ENCODE peak calls at places on chromosomes 5 and 9, in eight cellular contexts. T is T-cell; I is Peyer's patch; V is DMS153; H is HuH-7; L is stimulated activated CD4-positive, alpha-beta T cell treated with anti-CD3 and anti-CD28 coated beads, Interleukin-12 subunit alpha, Interleukin-12 subunit beta, amount 100 ng/mL, for 48 hours; Q is body of pancreas; W is dermis blood vessel endothelial cell. F is an unnamed sample.

GRCh38 chr9:93178851-93179786 is 4.8 kb upstream of the WNK2 start:
- DNase-seq in T (no peak), I (no peak), V (no peak), H (no peak), L (no peak), Q (no peak), W (no peak), F (no peak)

GRCh38 chr5:158313739-158314464 is 455.0 kb upstream of the CLINT1 start:
- DNase-seq in T (no peak), I (no peak), V (no peak), H (no peak), L (no peak), Q (no peak), W (no peak), F (no peak)

GRCh38 chr5:40679071-40679997 is at the start of gene PTGER4:
- DNase-seq in T (peak), I (peak), V (peak), H (peak), L (peak), Q (peak), W (peak), F (peak)

GRCh38 chr5:144951001-144951400 is 780.3 kb downstream of the KCTD16 start:
- DNase-seq in T (no peak), I (no peak), V (no peak), H (no peak), L (no peak), Q (no peak), W (no peak), F (no peak)

GRCh38 chr5:54792611-54793404 is 192.6 kb downstream of the ESM1 start:
- DNase-seq in T (no peak), I (no peak), V (no peak), H (no peak), L (no peak), Q (no peak), W (peak), F (no peak)

GRCh38 chr9:407255-407654 is 192.6 kb downstream of the DOCK8 start:
- DNase-seq in T (no peak), I (no peak), V (peak), H (no peak), L (no peak), Q (no peak), W (no peak), F (no peak)

GRCh38 chr5:90558344-90559192 is at the start of gene ADGRV1:
- DNase-seq in T (no peak), I (peak), V (peak), H (peak), L (no peak), Q (peak), W (peak), F (peak)

GRCh38 chr9:38346811-38347735 is 45.4 kb upstream of the ALDH1B1 start:
- DNase-seq in T (no peak), I (peak), V (no peak), H (no peak), L (no peak), Q (no peak), W (no peak), F (no peak)